ENCODE peak calls at places on chromosomes 2 and 18, in eight cellular contexts. U is upper lobe of right lung, M is transverse colon, D is left ventricle myocardium inferior, J is heart left ventricle, H is adrenal gland, K is breast epithelium, P is HCT116. E is an unnamed sample. For H3K36me3, the result is how much of the 10 kb centered on the place peaks cover.

GRCh38 chr2:27844821-27845255 is 45.3 kb downstream of the RBKS start:
- DNase-seq in H (no peak), U (no peak), D (no peak), P (no peak), J (no peak), K (no peak), M (no peak), E (no peak)

GRCh38 chr2:240635116-240635997 is 10.1 kb downstream of the GPR35 start:
- DNase-seq in D (peak), H (no peak), K (peak), M (no peak), P (no peak), J (no peak), U (peak), E (no peak)

GRCh38 chr2:133247613-133248012 is 320.6 kb downstream of the NCKAP5 start:
- DNase-seq in P (no peak), U (no peak), H (no peak), M (no peak), K (no peak), J (no peak), D (no peak), E (no peak)

GRCh38 chr18:9575558-9575957 is 38.8 kb downstream of the PPP4R1 start:
- DNase-seq in H (peak), K (peak), D (peak), U (peak), M (peak), P (peak), J (peak), E (no peak)

GRCh38 chr2:150485114-150485870 is 2.2 kb downstream of the RND3 start:
- DNase-seq in H (peak), M (peak), J (peak), D (peak), U (peak), K (peak), P (no peak), E (peak)

GRCh38 chr18:40355701-40356100 is 1599.3 kb upstream of the PIK3C3 start:
- DNase-seq in U (no peak), K (no peak), M (no peak), P (no peak), D (no peak), J (no peak), H (no peak), E (no peak)

GRCh38 chr2:181972431-181973190 is 13.0 kb upstream of the PPP1R1C start:
- DNase-seq in H (no peak), J (no peak), U (no peak), M (no peak), P (no peak), D (no peak), K (no peak), E (no peak)

GRCh38 chr2:200469708-200470600 is 39.9 kb downstream of the KCTD18 start:
- DNase-seq in H (no peak), J (peak), P (no peak), D (peak), K (no peak), U (no peak), M (peak), E (no peak)

GRCh38 chr2:174606336-174606735 is 8.7 kb upstream of the WIPF1 start:
- DNase-seq in M (no peak), U (no peak), J (no peak), H (peak), P (no peak), K (no peak), D (no peak), E (no peak)

GRCh38 chr2:7133521-7133920 is 216.3 kb downstream of the RNF144A start:
- DNase-seq in K (no peak), M (no peak), J (no peak), H (no peak), P (no peak), U (no peak), D (no peak), E (no peak)

GRCh38 chr2:64748561-64748960 is 94.8 kb upstream of the SERTAD2 start:
- DNase-seq in J (no peak), K (no peak), H (no peak), U (no peak), P (no peak), D (no peak), M (no peak), E (no peak)
- H3K4me3 ChIP-seq in J (no peak), K (no peak), H (no peak), U (no peak), P (no peak), D (peak), M (no peak), E (peak)

DNA sequence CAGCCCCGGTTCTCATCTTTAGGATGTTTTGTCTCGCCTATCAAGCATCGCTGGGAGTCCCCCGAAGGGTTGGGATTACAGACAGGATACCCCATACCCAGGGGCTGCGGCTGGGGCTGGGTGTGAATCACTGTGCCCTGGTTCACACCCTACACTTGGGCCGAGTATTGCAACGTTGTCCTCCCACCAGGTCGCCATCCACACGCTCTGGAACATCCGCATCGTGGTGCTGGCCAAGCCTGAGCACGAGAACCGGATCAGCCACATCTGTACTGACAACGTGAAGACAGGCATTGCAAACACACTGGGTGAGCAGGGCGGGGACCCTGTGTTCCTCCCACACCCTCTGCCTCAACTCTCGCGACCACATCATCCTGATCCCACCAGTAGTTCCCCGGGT is 87.4 kb upstream of the ATG16L1 start:
- DNase-seq in P (no peak), D (no peak), K (no peak), J (no peak), M (no peak), U (no peak), H (no peak), E (no peak)
- H3K36me3 ChIP-seq in P (under half), D (under half), K (under half), J (under half), M (under half), U (under half), H (under half), E (half or more)

GRCh38 chr2:144824611-144825010 is 304.7 kb upstream of the ZEB2 start:
- DNase-seq in P (no peak), D (no peak), M (no peak), H (no peak), J (no peak), K (no peak), U (no peak), E (no peak)
- TF ChIP-seq CTCF in P (no peak), D (no peak), M (no peak), H (no peak), J (no peak), K (no peak), U (no peak), E (no peak)

DNA sequence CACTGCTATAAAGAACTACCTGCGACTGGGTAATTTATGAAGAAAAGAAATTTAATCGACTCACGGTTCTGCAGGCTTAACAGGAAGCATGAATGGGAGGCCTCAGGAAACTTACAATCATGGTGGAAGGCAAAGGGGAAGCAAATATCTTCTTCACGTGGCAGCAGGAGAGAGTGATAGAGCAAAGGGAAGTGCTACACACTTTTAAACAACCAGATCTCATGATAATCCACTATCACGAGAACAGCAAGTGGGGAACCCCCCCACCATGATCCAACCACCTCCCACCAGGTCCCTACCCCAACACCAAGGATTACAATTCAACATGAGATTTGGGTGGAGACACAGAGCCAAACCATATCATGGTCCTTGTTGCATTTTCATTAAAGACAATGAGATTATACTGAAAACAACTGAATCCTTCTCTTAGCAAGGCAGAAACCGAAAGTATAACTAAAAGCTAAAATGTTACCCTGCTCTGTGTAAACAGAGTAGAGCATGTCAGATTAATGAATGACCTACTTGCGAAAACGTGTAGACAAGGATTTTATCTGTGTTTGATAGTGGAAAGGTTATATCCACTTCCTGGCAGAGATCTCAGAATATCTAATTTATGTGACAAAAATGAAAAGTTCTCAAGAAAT is 60.1 kb upstream of the RBBP8 start:
- DNase-seq in H (no peak), M (no peak), D (no peak), K (no peak), P (no peak), J (no peak), U (no peak), E (no peak)
- H3K4me3 ChIP-seq in H (peak), M (no peak), D (no peak), K (peak), P (no peak), J (no peak), U (peak), E (no peak)

DNA sequence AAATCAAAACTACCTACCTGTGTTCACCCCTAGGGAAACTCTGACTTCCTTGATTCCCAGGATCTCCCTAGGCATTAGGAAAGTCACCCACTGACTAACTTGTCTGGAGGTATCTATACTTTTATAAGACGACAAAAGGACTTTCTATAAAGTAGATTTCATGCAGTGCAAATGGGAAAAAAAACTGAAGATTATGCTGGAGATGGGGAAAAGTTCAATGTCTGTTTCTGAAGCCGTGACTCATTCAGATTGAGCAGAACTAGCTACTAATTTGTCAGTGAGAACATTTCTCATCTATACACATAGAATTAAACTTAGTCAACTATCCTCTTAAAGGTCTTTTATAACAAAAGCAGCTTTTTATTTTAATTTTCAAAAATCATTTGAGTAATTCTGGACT is 6.0 kb downstream of the SEPTIN10 start:
- DNase-seq in J (no peak), M (no peak), P (no peak), H (no peak), U (no peak), D (no peak), K (no peak), E (no peak)
- H3K36me3 ChIP-seq in J (under half), M (under half), P (under half), H (under half), U (under half), D (under half), K (under half), E (under half)

GRCh38 chr2:100902833-100903405 is 83.0 kb downstream of the NPAS2 start:
- DNase-seq in M (no peak), U (no peak), P (peak), J (no peak), H (no peak), K (no peak), D (no peak), E (no peak)
- TF ChIP-seq CTCF in M (no peak), U (no peak), P (peak), J (no peak), H (no peak), K (no peak), D (no peak), E (no peak)

DNA sequence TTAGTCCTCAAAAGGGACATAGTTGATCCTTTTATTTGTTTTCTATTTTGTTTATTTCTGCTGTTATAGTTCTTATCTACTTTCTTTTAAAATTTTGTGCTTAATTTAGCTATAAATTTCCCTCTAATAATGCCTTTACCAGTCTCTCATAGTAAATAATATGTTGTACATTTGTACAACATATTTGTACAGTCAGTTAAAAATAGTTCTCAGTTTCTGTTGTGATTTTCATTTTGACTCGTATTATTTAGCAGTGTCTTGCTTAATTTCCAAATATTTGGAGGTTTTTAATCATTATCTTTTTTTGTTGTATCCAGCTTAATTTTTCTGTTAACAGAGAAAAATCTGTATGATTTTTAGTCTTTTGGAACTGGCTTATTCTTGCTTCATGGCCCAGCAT is 443.6 kb upstream of the TRIB2 start:
- DNase-seq in J (no peak), H (no peak), U (no peak), D (no peak), K (no peak), P (no peak), M (no peak), E (no peak)
- H3K4me3 ChIP-seq in J (no peak), H (no peak), U (no peak), D (no peak), K (no peak), P (no peak), M (no peak), E (no peak)

GRCh38 chr2:99340669-99341236 is 3.6 kb downstream of the EIF5B start:
- DNase-seq in D (no peak), K (no peak), U (no peak), M (no peak), H (no peak), J (no peak), P (no peak), E (no peak)

GRCh38 chr2:99336780-99337163 is 417 bp upstream of the EIF5B start:
- DNase-seq in M (no peak), P (no peak), U (no peak), J (no peak), K (no peak), D (no peak), H (no peak), E (no peak)

GRCh38 chr2:99337931-99338580 is 867 bp downstream of the EIF5B start:
- DNase-seq in J (no peak), M (no peak), U (no peak), P (no peak), H (no peak), D (no peak), K (no peak), E (peak)

GRCh38 chr2:99335911-99336779 is at the start of gene TXNDC9:
- DNase-seq in J (peak), P (peak), U (peak), D (peak), K (peak), M (peak), H (peak), E (peak)

GRCh38 chr2:99337164-99337930 is at the start of gene EIF5B:
- DNase-seq in U (peak), D (peak), J (peak), M (peak), K (peak), P (peak), H (peak), E (peak)
- H3K36me3 ChIP-seq in U (under half), D (under half), J (under half), M (under half), K (under half), P (under half), H (under half), E (under half)

E was measured in GM06990.